ENCODE peak calls at places on chromosomes 1 and 21, in six cellular contexts. A is sciatic nerve, C is HEK293T, Q is HTR-8/SVneo, S is substantia nigra, Y is LoVo. E is an unnamed sample.

GRCh38 chr1:55353709-55354620 is 138.8 kb upstream of the USP24 start:
- DNase-seq in A (no peak), C (no peak), Q (no peak), S (no peak), Y (no peak), E (peak; percentile 96)

GRCh38 chr1:211420845-211421454 is 71.0 kb downstream of the RD3 start:
- DNase-seq in A (no peak), C (no peak), Q (peak; percentile 13), S (no peak), Y (no peak), E (no peak)

GRCh38 chr1:205810448-205811157 is 2.4 kb downstream of the SLC41A1 start:
- DNase-seq in A (no peak), C (peak; percentile 65), Q (no peak), S (no peak), Y (no peak), E (no peak)

GRCh38 chr1:154878371-154879355 is 8.6 kb upstream of the KCNN3 start:
- DNase-seq in A (peak; percentile 88), C (peak; percentile 87), Q (peak; percentile 77), S (peak; percentile 82), Y (peak; percentile 59), E (peak; percentile 19)

GRCh38 chr1:216119600-216119999 is 303.6 kb downstream of the USH2A start:
- DNase-seq in A (no peak), C (peak; percentile 31), Q (peak; percentile 13), S (no peak), Y (peak; percentile 16), E (no peak)

GRCh38 chr1:153728305-153729066 is 636 bp downstream of the INTS3 start:
- DNase-seq in A (peak; percentile 71), C (peak; percentile 42), Q (no peak), S (peak; percentile 34), Y (peak; percentile 15), E (peak; percentile 32)

GRCh38 chr1:244854175-244854574 is 10.2 kb downstream of the HNRNPU start:
- DNase-seq in A (no peak), C (no peak), Q (no peak), S (no peak), Y (no peak), E (no peak)

GRCh38 chr1:117826551-117827078 is 102.8 kb downstream of the GDAP2 start:
- DNase-seq in A (no peak), C (no peak), Q (peak; percentile 36), S (no peak), Y (peak; percentile 60), E (peak; percentile 44)

GRCh38 chr1:167797005-167797404 is 75.2 kb downstream of the MPZL1 start:
- DNase-seq in A (peak; percentile 78), C (no peak), Q (peak; percentile 70), S (peak; percentile 57), Y (no peak), E (no peak)

GRCh38 chr1:224900062-224900461 is 29.4 kb upstream of the DNAH14 start:
- DNase-seq in A (no peak), C (no peak), Q (no peak), S (no peak), Y (no peak), E (no peak)

GRCh38 chr1:168081373-168082007 is 55.2 kb downstream of the GPR161 start:
- DNase-seq in A (no peak), C (no peak), Q (no peak), S (no peak), Y (no peak), E (no peak)

GRCh38 chr1:18032475-18032874 is 75.1 kb upstream of the IGSF21 start:
- DNase-seq in A (no peak), C (no peak), Q (no peak), S (no peak), Y (no peak), E (no peak)

GRCh38 chr1:247415423-247416361 is at the start of gene NLRP3:
- DNase-seq in A (peak; percentile 66), C (no peak), Q (peak; percentile 74), S (peak; percentile 38), Y (peak; percentile 6), E (no peak)

GRCh38 chr1:1671365-1672119 is 12.7 kb upstream of the CDK11B start:
- DNase-seq in A (peak; percentile 54), C (peak; percentile 2), Q (no peak), S (no peak), Y (no peak), E (no peak)

GRCh38 chr1:209882286-209882685 is 54.5 kb downstream of the UTP25 start:
- DNase-seq in A (no peak), C (no peak), Q (no peak), S (no peak), Y (no peak), E (no peak)

GRCh38 chr1:111739222-111739983 is at the start of gene INKA2:
- DNase-seq in A (peak; percentile 92), C (peak; percentile 76), Q (peak; percentile 79), S (peak; percentile 89), Y (peak; percentile 91), E (peak; percentile 77)

GRCh38 chr1:229127301-229127700 is 143.6 kb upstream of the RAB4A start:
- DNase-seq in A (no peak), C (no peak), Q (no peak), S (no peak), Y (no peak), E (no peak)

GRCh38 chr1:204673909-204674701 is 11.4 kb downstream of the LRRN2 start:
- DNase-seq in A (no peak), C (no peak), Q (no peak), S (no peak), Y (no peak), E (peak; percentile 78)

GRCh38 chr1:180633092-180634045 is 1.5 kb downstream of the XPR1 start:
- DNase-seq in A (no peak), C (no peak), Q (no peak), S (no peak), Y (no peak), E (peak; percentile 31)

GRCh38 chr1:9589719-9590157 is 1.0 kb downstream of the TMEM201 start:
- DNase-seq in A (no peak), C (no peak), Q (no peak), S (no peak), Y (peak; percentile 1), E (no peak)

GRCh38 chr1:163844393-163844948 is 522.7 kb downstream of the NUF2 start:
- DNase-seq in A (no peak), C (no peak), Q (no peak), S (no peak), Y (no peak), E (no peak)

GRCh38 chr1:206686486-206687249 is 2.0 kb downstream of the MAPKAPK2 start:
- DNase-seq in A (no peak), C (no peak), Q (no peak), S (no peak), Y (no peak), E (no peak)

GRCh38 chr1:77347646-77348045 is 65.8 kb downstream of the AK5 start:
- DNase-seq in A (no peak), C (no peak), Q (peak; percentile 66), S (no peak), Y (peak; percentile 34), E (peak; percentile 21)

GRCh38 chr1:224331824-224332223 is 1.9 kb upstream of the NVL start:
- DNase-seq in A (no peak), C (no peak), Q (no peak), S (no peak), Y (no peak), E (no peak)

GRCh38 chr1:73033637-73034036 is 751.3 kb upstream of the NEGR1 start:
- DNase-seq in A (no peak), C (no peak), Q (no peak), S (no peak), Y (no peak), E (no peak)

GRCh38 chr1:192538407-192539311 is 36.9 kb upstream of the RGS1 start:
- DNase-seq in A (no peak), C (no peak), Q (no peak), S (no peak), Y (no peak), E (no peak)

GRCh38 chr1:41399148-41399795 is 38.0 kb downstream of the FOXO6 start:
- DNase-seq in A (no peak), C (no peak), Q (no peak), S (peak; percentile 46), Y (no peak), E (peak; percentile 98)

GRCh38 chr21:35905973-35906357 is 154.4 kb downstream of the SETD4 start:
- DNase-seq in A (no peak), C (no peak), Q (no peak), S (no peak), Y (no peak), E (no peak)

GRCh38 chr1:229557913-229558414 is 543 bp downstream of the ABCB10 start:
- DNase-seq in A (peak; percentile 70), C (peak; percentile 63), Q (peak; percentile 23), S (peak; percentile 51), Y (peak; percentile 24), E (no peak)

GRCh38 chr1:45050931-45051748 is 39.1 kb downstream of the UROD start:
- DNase-seq in A (no peak), C (no peak), Q (no peak), S (no peak), Y (no peak), E (no peak)

GRCh38 chr1:94237291-94238226 is at the start of gene ARHGAP29:
- DNase-seq in A (peak; percentile 88), C (peak; percentile 93), Q (peak; percentile 70), S (peak; percentile 31), Y (peak; percentile 92), E (no peak)

GRCh38 chr1:201763439-201764140 is 65.4 kb upstream of the IPO9 start:
- DNase-seq in A (no peak), C (no peak), Q (no peak), S (no peak), Y (no peak), E (peak; percentile 40)

GRCh38 chr21:46173573-46173972 is 10.7 kb downstream of the SPATC1L start:
- DNase-seq in A (no peak), C (no peak), Q (no peak), S (no peak), Y (no peak), E (no peak)

GRCh38 chr1:115624859-115625258 is 16.9 kb upstream of the VANGL1 start:
- DNase-seq in A (no peak), C (no peak), Q (no peak), S (no peak), Y (no peak), E (no peak)

GRCh38 chr1:36183309-36183856 is 27.4 kb downstream of the MAP7D1 start:
- DNase-seq in A (no peak), C (no peak), Q (no peak), S (no peak), Y (no peak), E (no peak)

GRCh38 chr1:241007668-241008067 is 349.3 kb downstream of the RGS7 start:
- DNase-seq in A (no peak), C (no peak), Q (no peak), S (no peak), Y (no peak), E (no peak)

GRCh38 chr1:36457691-36458090 is 6.5 kb downstream of the MRPS15 start:
- DNase-seq in A (no peak), C (no peak), Q (no peak), S (no peak), Y (no peak), E (no peak)

E was measured in NCI-H446 treated with DMSO at 0.1 percent for 48 hours.